ENCODE peak calls at places on chromosomes 6 and 20, in nine cellular contexts. T is upper lobe of right lung, W is SK-N-SH, J is foreskin fibroblast, I is AG04450, X is kidney epithelial cell, N is K562, E is GM23248, S is cardiac fibroblast. O is an unnamed sample.

GRCh38 chr6:112153926-112154621 is 66.7 kb downstream of the FAM229B start:
- DNase-seq in T (no peak), W (peak), J (peak), I (no peak), X (peak), N (peak), E (peak), S (peak), O (peak)

GRCh38 chr6:81451787-81452186 is 300.7 kb downstream of the TENT5A start:
- DNase-seq in T (no peak), W (no peak), J (peak), I (peak), X (peak), N (no peak), E (peak), S (peak), O (peak)

GRCh38 chr6:167238169-167238693 is 52.9 kb upstream of the UNC93A start:
- DNase-seq in T (no peak), W (no peak), J (no peak), I (no peak), X (no peak), N (no peak), E (no peak), S (no peak), O (no peak)

GRCh38 chr6:146861716-146862115 is 262.9 kb downstream of the ADGB start:
- DNase-seq in T (no peak), W (no peak), J (no peak), I (no peak), X (no peak), N (no peak), E (no peak), S (no peak), O (no peak)

GRCh38 chr6:137819740-137820139 is 47.3 kb upstream of the TNFAIP3 start:
- DNase-seq in T (no peak), W (no peak), J (no peak), I (no peak), X (no peak), N (no peak), E (no peak), S (peak), O (no peak)

GRCh38 chr6:75094614-75095321 is 111.1 kb downstream of the COL12A1 start:
- DNase-seq in T (no peak), W (no peak), J (peak), I (peak), X (no peak), N (no peak), E (peak), S (peak), O (peak)

GRCh38 chr20:51487525-51488279 is 54.8 kb downstream of the NFATC2 start:
- DNase-seq in T (no peak), W (no peak), J (peak), I (peak), X (peak), N (peak), E (peak), S (peak), O (peak)

GRCh38 chr6:110493253-110493800 is 16.9 kb upstream of the SLC22A16 start:
- DNase-seq in T (no peak), W (no peak), J (no peak), I (no peak), X (no peak), N (no peak), E (no peak), S (no peak), O (no peak)

GRCh38 chr20:14332796-14333345 is 4.5 kb downstream of the FLRT3 start:
- DNase-seq in T (no peak), W (no peak), J (no peak), I (no peak), X (no peak), N (no peak), E (no peak), S (no peak), O (no peak)

GRCh38 chr6:141056945-141057635 is 1075.6 kb upstream of the GJE1 start:
- DNase-seq in T (no peak), W (no peak), J (peak), I (no peak), X (no peak), N (no peak), E (no peak), S (no peak), O (peak)

GRCh38 chr20:38330638-38331037 is 15.6 kb upstream of the LBP start:
- DNase-seq in T (no peak), W (no peak), J (no peak), I (no peak), X (no peak), N (no peak), E (no peak), S (no peak), O (no peak)

GRCh38 chr20:62587757-62588402 is 54.4 kb upstream of the SLCO4A1 start:
- DNase-seq in T (no peak), W (no peak), J (peak), I (no peak), X (no peak), N (peak), E (peak), S (peak), O (no peak)

GRCh38 chr20:49768204-49769124 is 44.2 kb upstream of the SLC9A8 start:
- DNase-seq in T (peak), W (no peak), J (peak), I (peak), X (peak), N (no peak), E (peak), S (peak), O (peak)

GRCh38 chr20:33729101-33729500 is 2.7 kb upstream of the ZNF341 start:
- DNase-seq in T (no peak), W (no peak), J (no peak), I (no peak), X (no peak), N (no peak), E (no peak), S (no peak), O (no peak)

GRCh38 chr6:115358616-115359015 is 702.1 kb downstream of the FRK start:
- DNase-seq in T (no peak), W (no peak), J (peak), I (no peak), X (no peak), N (no peak), E (no peak), S (no peak), O (no peak)

GRCh38 chr20:48180039-48180438 is 394.8 kb upstream of the SULF2 start:
- DNase-seq in T (no peak), W (no peak), J (no peak), I (no peak), X (no peak), N (no peak), E (peak), S (peak), O (peak)

GRCh38 chr6:41228616-41229015 is 467 bp downstream of the TREML4 start:
- DNase-seq in T (no peak), W (no peak), J (no peak), I (no peak), X (no peak), N (no peak), E (peak), S (peak), O (no peak)

GRCh38 chr6:112906737-112907136 is 559.6 kb downstream of the RFPL4B start:
- DNase-seq in T (no peak), W (peak), J (peak), I (peak), X (no peak), N (no peak), E (peak), S (peak), O (peak)

GRCh38 chr20:2559641-2560040 is 23.3 kb downstream of the TMC2 start:
- DNase-seq in T (no peak), W (no peak), J (no peak), I (no peak), X (no peak), N (no peak), E (no peak), S (no peak), O (no peak)

GRCh38 chr20:58449703-58450138 is 60.7 kb downstream of the VAPB start:
- DNase-seq in T (no peak), W (peak), J (no peak), I (no peak), X (no peak), N (no peak), E (no peak), S (no peak), O (no peak)

GRCh38 chr6:166258854-166259276 is 49.3 kb downstream of the PRR18 start:
- DNase-seq in T (peak), W (no peak), J (no peak), I (no peak), X (no peak), N (no peak), E (no peak), S (no peak), O (no peak)

GRCh38 chr6:16841241-16841640 is 80.0 kb upstream of the ATXN1 start:
- DNase-seq in T (no peak), W (no peak), J (no peak), I (no peak), X (no peak), N (no peak), E (peak), S (no peak), O (no peak)

GRCh38 chr6:74976026-74976425 is 229.8 kb downstream of the COL12A1 start:
- DNase-seq in T (no peak), W (no peak), J (no peak), I (no peak), X (no peak), N (no peak), E (no peak), S (no peak), O (no peak)

GRCh38 chr6:73388800-73389512 is 5.7 kb upstream of the DDX43 start:
- DNase-seq in T (peak), W (peak), J (peak), I (peak), X (no peak), N (peak), E (peak), S (peak), O (peak)

GRCh38 chr6:123363912-123364311 is 272.8 kb downstream of the TRDN start:
- DNase-seq in T (no peak), W (no peak), J (no peak), I (no peak), X (no peak), N (no peak), E (no peak), S (no peak), O (no peak)

DNA sequence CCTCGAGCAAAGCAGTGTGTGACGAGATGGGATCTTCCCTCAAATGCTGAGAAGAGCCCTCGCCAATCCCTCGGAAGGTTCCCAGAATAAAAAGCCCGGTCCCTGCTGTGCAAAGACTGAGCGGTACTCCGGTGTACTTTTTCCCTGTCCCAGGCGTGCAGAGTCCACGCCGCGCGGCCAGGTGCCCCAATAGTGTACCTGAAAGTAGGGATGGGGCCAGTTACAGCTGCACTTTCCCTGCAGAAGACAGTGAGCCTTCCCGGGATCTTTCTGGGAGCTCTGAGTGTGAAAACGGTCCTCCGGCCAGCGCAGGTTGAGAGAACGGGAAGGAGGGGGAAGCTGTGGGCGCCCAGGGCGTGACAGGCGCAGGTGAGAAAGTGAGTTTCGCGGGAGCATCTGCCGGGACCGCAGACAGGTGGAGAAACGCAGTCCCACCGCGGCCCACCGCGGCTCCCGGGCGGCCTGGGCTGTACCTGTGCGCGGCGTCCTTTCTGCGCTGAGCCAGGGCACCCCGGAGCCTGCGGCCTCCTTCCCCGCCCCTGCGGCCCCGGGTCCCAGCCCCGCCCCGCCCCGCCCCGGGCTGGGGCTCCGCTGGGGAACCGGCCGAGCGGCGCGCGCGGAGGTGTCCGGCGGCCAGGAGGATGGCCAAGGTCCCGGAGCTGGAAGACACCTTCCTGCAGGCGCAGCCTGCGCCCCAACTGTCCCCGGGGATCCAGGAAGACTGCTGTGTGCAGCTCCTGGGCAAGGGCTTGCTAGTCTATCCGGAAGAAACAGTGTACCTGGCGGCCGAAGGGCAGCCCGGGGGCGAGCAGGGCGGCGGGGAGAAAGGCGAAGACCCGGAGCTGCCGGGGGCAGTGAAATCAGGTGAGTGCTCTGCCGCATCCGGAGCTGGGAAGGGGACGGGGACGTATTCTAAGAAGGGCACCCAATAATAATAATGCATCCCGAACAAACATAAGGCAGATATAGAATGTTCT is at the start of gene RFX6:
- DNase-seq in T (peak), W (peak), J (peak), I (no peak), X (no peak), N (peak), E (no peak), S (no peak), O (no peak)
- H3K4me3 ChIP-seq in T (peak), W (no peak), J (no peak), I (no peak), X (peak), N (peak), E (no peak), S (no peak), O (no peak)

GRCh38 chr6:56366112-56366852 is 118.9 kb upstream of the COL21A1 start:
- DNase-seq in T (no peak), W (no peak), J (no peak), I (no peak), X (no peak), N (no peak), E (no peak), S (no peak), O (no peak)

GRCh38 chr6:56370591-56371198 is 123.3 kb upstream of the COL21A1 start:
- DNase-seq in T (no peak), W (peak), J (peak), I (peak), X (peak), N (no peak), E (peak), S (peak), O (peak)

GRCh38 chr6:56372621-56373020 is 125.2 kb upstream of the COL21A1 start:
- DNase-seq in T (no peak), W (no peak), J (peak), I (no peak), X (no peak), N (no peak), E (no peak), S (peak), O (no peak)

GRCh38 chr6:56368484-56368883 is 121.1 kb upstream of the COL21A1 start:
- DNase-seq in T (no peak), W (no peak), J (no peak), I (no peak), X (no peak), N (no peak), E (no peak), S (peak), O (no peak)

GRCh38 chr6:56370127-56370540 is 122.8 kb upstream of the COL21A1 start:
- DNase-seq in T (no peak), W (peak), J (peak), I (no peak), X (no peak), N (peak), E (peak), S (peak), O (peak)
- H3K4me3 ChIP-seq in T (no peak), W (peak), J (peak), I (no peak), X (no peak), N (no peak), E (peak), S (no peak), O (no peak)

GRCh38 chr6:10266061-10266460 is 148.8 kb downstream of the TFAP2A start:
- DNase-seq in T (no peak), W (no peak), J (no peak), I (no peak), X (peak), N (no peak), E (no peak), S (no peak), O (no peak)

GRCh38 chr6:10269814-10270472 is 144.9 kb downstream of the TFAP2A start:
- DNase-seq in T (no peak), W (no peak), J (peak), I (no peak), X (peak), N (no peak), E (peak), S (no peak), O (no peak)

GRCh38 chr6:10266462-10266861 is 148.4 kb downstream of the TFAP2A start:
- DNase-seq in T (no peak), W (no peak), J (no peak), I (no peak), X (no peak), N (no peak), E (no peak), S (no peak), O (no peak)

GRCh38 chr6:10268111-10268510 is 146.8 kb downstream of the TFAP2A start:
- DNase-seq in T (no peak), W (no peak), J (no peak), I (no peak), X (no peak), N (no peak), E (no peak), S (no peak), O (no peak)

GRCh38 chr6:10268661-10269060 is 146.2 kb downstream of the TFAP2A start:
- DNase-seq in T (no peak), W (no peak), J (peak), I (no peak), X (no peak), N (no peak), E (no peak), S (no peak), O (no peak)
- H3K4me3 ChIP-seq in T (no peak), W (no peak), J (no peak), I (no peak), X (no peak), N (no peak), E (no peak), S (no peak), O (no peak)

GRCh38 chr6:12383448-12383847 is 93.3 kb downstream of the EDN1 start:
- DNase-seq in T (no peak), W (no peak), J (no peak), I (no peak), X (no peak), N (no peak), E (no peak), S (no peak), O (no peak)
- H3K4me3 ChIP-seq in T (no peak), W (no peak), J (no peak), I (no peak), X (no peak), N (no peak), E (no peak), S (no peak), O (no peak)

DNA sequence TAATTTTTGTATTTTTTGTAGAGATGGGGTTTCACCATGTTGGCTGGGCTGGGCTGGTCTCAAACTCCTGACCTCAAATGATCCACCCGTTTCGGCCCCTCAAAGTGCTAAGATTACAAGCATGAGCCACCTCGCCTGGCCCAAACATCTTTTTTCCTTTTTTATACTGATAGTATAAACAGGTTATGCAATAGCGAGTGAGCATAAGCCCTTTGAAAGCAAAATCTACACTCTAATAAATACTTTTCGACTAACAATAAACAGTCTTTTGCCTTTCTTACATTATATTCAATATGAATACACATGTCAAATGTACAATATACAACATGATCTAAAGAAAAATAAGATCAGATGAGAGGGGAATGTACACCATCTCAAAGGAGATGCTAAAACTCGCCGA is 38.7 kb downstream of the KIF13A start:
- DNase-seq in T (no peak), W (no peak), J (no peak), I (no peak), X (no peak), N (no peak), E (no peak), S (no peak), O (no peak)
- H3K4me3 ChIP-seq in T (no peak), W (no peak), J (no peak), I (no peak), X (no peak), N (no peak), E (no peak), S (no peak), O (no peak)

GRCh38 chr6:91341473-91341872 is 754.6 kb upstream of the MAP3K7 start:
- DNase-seq in T (no peak), W (no peak), J (no peak), I (no peak), X (no peak), N (no peak), E (no peak), S (no peak), O (no peak)
- H3K4me3 ChIP-seq in T (no peak), W (no peak), J (no peak), I (no peak), X (no peak), N (no peak), E (no peak), S (no peak), O (no peak)

O was measured in fibroblast of villous mesenchyme.